ENCODE peak calls at places on chromosomes 6 and 20, in six cellular contexts. M is left ventricle myocardium inferior, T is skeletal muscle cell, F is A549, S is GM12878, D is foreskin fibroblast. U is an unnamed sample.

GRCh38 chr6:144151010-144151727 is 852 bp downstream of the STX11 start:
- DNase-seq in M (no peak), T (no peak), F (no peak), S (peak; percentile 88), D (no peak), U (no peak)

GRCh38 chr20:46191611-46192010 is 73.5 kb downstream of the CD40 start:
- DNase-seq in M (no peak), T (no peak), F (no peak), S (no peak), D (no peak), U (no peak)

GRCh38 chr6:127554435-127555006 is 22.5 kb upstream of the C6orf58 start:
- DNase-seq in M (no peak), T (no peak), F (peak; percentile 33), S (no peak), D (peak; percentile 23), U (no peak)

GRCh38 chr6:20246107-20246506 is 33.8 kb upstream of the MBOAT1 start:
- DNase-seq in M (no peak), T (no peak), F (no peak), S (no peak), D (no peak), U (no peak)

GRCh38 chr20:19981091-19981490 is 36.1 kb upstream of the NAA20 start:
- DNase-seq in M (no peak), T (peak; percentile 58), F (no peak), S (no peak), D (peak; percentile 30), U (no peak)

GRCh38 chr20:40856653-40857052 is 167.6 kb upstream of the MAFB start:
- DNase-seq in M (no peak), T (no peak), F (no peak), S (no peak), D (no peak), U (no peak)

GRCh38 chr20:33209789-33210188 is 7.4 kb upstream of the BPIFA3 start:
- DNase-seq in M (peak; percentile 47), T (peak; percentile 4), F (peak; percentile 35), S (no peak), D (peak; percentile 30), U (peak; percentile 2)

GRCh38 chr6:1281746-1282145 is 30.2 kb upstream of the FOXQ1 start:
- DNase-seq in M (no peak), T (no peak), F (no peak), S (no peak), D (no peak), U (no peak)

GRCh38 chr6:137121401-137121997 is 51.9 kb downstream of the IL22RA2 start:
- DNase-seq in M (no peak), T (no peak), F (no peak), S (no peak), D (no peak), U (no peak)

GRCh38 chr6:104956663-104957294 is at the start of gene LIN28B:
- DNase-seq in M (no peak), T (no peak), F (no peak), S (no peak), D (no peak), U (no peak)

GRCh38 chr6:135675862-135676261 is 175.6 kb upstream of the PDE7B start:
- DNase-seq in M (no peak), T (no peak), F (peak; percentile 17), S (peak; percentile 4), D (peak; percentile 4), U (no peak)

GRCh38 chr20:46242390-46242789 is 65.9 kb downstream of the CDH22 start:
- DNase-seq in M (no peak), T (no peak), F (no peak), S (no peak), D (no peak), U (no peak)

GRCh38 chr6:53338304-53338703 is 10.4 kb downstream of the ELOVL5 start:
- DNase-seq in M (no peak), T (no peak), F (no peak), S (no peak), D (no peak), U (no peak)

GRCh38 chr6:53331678-53332077 is 17.1 kb downstream of the ELOVL5 start:
- DNase-seq in M (no peak), T (no peak), F (no peak), S (no peak), D (no peak), U (no peak)

GRCh38 chr6:53336070-53336469 is 12.7 kb downstream of the ELOVL5 start:
- DNase-seq in M (no peak), T (no peak), F (no peak), S (no peak), D (no peak), U (no peak)

GRCh38 chr6:53333439-53334408 is 15.0 kb downstream of the ELOVL5 start:
- DNase-seq in M (no peak), T (no peak), F (no peak), S (no peak), D (no peak), U (no peak)

GRCh38 chr6:53335224-53335994 is 13.3 kb downstream of the ELOVL5 start:
- DNase-seq in M (no peak), T (no peak), F (no peak), S (peak; percentile 88), D (no peak), U (no peak)
- H3K4me3 ChIP-seq in M (peak overlapping the region; percentile 22), T (no peak overlapping the region), F (no peak overlapping the region), S (peak overlapping the region; percentile 72), D (no peak overlapping the region), U (no peak overlapping the region)

DNA sequence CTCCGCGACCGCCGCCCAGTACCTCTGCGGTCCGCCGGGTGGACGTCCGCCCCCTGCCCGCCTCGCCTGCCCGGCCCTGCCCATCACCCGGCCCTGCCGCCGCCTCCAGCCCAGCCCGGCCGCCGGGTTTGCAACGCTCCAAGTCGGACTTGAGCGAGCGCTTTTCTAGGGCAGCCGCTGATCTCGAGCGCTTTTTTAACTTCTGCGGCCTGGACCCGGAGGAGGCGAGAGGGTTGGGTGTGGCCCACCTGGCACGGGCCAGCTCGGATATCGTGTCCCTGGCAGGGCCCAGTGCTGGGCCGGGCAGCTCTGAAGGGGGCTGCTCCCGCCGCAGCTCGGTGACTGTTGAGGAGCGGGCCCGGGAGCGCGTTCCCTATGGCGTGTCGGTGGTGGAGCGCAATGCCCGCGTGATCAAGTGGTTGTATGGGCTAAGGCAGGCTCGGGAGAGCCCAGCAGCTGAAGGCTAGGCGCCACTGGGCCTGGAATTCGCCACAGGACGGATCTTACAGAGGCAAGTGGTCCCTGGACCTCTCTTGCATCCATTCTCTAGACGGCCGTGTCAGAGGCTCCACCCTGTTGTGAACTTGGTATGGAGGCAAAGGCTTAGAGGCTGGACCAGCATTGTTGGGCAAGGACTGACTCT is 11.8 kb downstream of the FAM110A start:
- DNase-seq in M (no peak), T (no peak), F (no peak), S (no peak), D (no peak), U (no peak)
- H3K4me3 ChIP-seq in M (peak overlapping the region; percentile 67), T (no peak overlapping the region), F (no peak overlapping the region), S (peak overlapping the region; percentile 68), D (no peak overlapping the region), U (no peak overlapping the region)

GRCh38 chr20:62617711-62618483 is 24.4 kb upstream of the SLCO4A1 start:
- DNase-seq in M (peak; percentile 76), T (no peak), F (no peak), S (no peak), D (no peak), U (no peak)

GRCh38 chr20:62620624-62621023 is 21.7 kb upstream of the SLCO4A1 start:
- DNase-seq in M (no peak), T (no peak), F (no peak), S (no peak), D (no peak), U (no peak)

GRCh38 chr20:62616728-62617621 is 25.3 kb upstream of the SLCO4A1 start:
- DNase-seq in M (peak; percentile 75), T (no peak), F (peak; percentile 85), S (no peak), D (peak; percentile 46), U (no peak)

GRCh38 chr20:62621251-62622110 is 20.8 kb upstream of the SLCO4A1 start:
- DNase-seq in M (no peak), T (no peak), F (no peak), S (no peak), D (no peak), U (no peak)

GRCh38 chr20:62618622-62619529 is 23.4 kb upstream of the SLCO4A1 start:
- DNase-seq in M (no peak), T (no peak), F (no peak), S (no peak), D (no peak), U (no peak)
- H3K4me3 ChIP-seq in M (no peak overlapping the region), T (no peak overlapping the region), F (no peak overlapping the region), S (peak overlapping the region; percentile 9), D (no peak overlapping the region), U (no peak overlapping the region)

DNA sequence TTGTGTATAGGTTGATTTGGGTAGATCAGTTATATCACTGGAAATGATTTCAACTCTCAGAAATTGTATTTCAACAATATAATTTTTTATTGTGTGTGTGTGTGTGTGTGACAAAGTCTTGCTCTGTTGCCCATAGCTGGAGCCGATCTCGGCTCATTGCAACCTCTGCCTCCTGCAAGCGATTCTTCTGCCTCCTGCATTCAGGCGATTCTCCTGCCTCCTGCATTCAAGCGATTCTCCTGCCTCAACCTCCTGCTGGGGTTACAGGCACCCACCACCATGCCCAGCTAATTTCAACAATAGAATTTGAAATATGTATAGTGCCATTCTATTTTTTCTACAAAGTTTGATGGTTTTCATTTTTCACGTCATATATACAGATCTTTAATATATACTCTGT is 24.1 kb downstream of the AFDN start:
- DNase-seq in M (no peak), T (no peak), F (no peak), S (no peak), D (no peak), U (no peak)
- H3K4me3 ChIP-seq in M (no peak overlapping the region), T (no peak overlapping the region), F (no peak overlapping the region), S (no peak overlapping the region), D (no peak overlapping the region), U (no peak overlapping the region)

DNA sequence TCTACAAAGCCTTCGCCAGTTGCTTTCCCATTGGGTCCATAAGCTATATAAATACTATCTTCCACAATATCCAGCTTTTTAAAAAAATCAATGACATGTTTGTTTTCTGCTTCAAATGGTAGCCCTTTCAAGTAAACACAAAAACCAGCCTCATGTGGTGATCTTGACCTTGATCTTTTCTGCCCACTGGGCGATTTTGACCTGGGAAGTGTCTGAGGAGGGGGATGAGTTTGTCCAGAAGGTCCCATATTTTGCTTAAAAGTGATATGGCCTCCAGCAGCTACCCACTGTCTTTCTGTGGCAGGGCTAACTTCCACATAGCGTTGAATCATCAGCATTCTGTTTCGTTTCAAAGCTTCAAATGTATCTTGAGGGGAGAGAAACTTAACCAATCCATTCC is 10.8 kb downstream of the CPNE1 start:
- DNase-seq in M (no peak), T (no peak), F (no peak), S (no peak), D (no peak), U (no peak)
- H3K4me3 ChIP-seq in M (no peak overlapping the region), T (no peak overlapping the region), F (no peak overlapping the region), S (no peak overlapping the region), D (no peak overlapping the region), U (no peak overlapping the region)

U was measured in AG09309.